ENCODE peak calls at places on chromosomes 5 and 9, in seven cellular contexts. E is epithelial cell of esophagus; B is RWPE1; Q is natural killer cell; T is CD4-positive, alpha-beta T cell; Y is neural crest cell; A is K562. F is an unnamed sample.

GRCh38 chr5:97004423-97005060 is 68.7 kb downstream of the LNPEP start:
- DNase-seq in E (no peak), T (no peak), A (no peak), B (no peak), Y (no peak), Q (no peak), F (no peak)

GRCh38 chr9:71079451-71079850 is 42.0 kb downstream of the TRPM3 start:
- DNase-seq in A (no peak), B (peak; percentile 6), Q (no peak), E (peak; percentile 27), Y (no peak), T (no peak), F (no peak)

GRCh38 chr5:178941361-178941760 is 363 bp downstream of the ZNF454 start:
- DNase-seq in Y (no peak), A (no peak), E (no peak), B (no peak), T (no peak), Q (no peak), F (no peak)

GRCh38 chr5:142512041-142512679 is 173.7 kb downstream of the FGF1 start:
- DNase-seq in T (no peak), B (no peak), A (no peak), E (no peak), Q (no peak), Y (no peak), F (no peak)

GRCh38 chr5:36230151-36230788 is 11.5 kb downstream of the NADK2 start:
- DNase-seq in Y (no peak), T (no peak), A (peak; percentile 40), B (no peak), Q (no peak), E (no peak), F (no peak)

GRCh38 chr5:79512692-79513518 is 1.0 kb downstream of the HOMER1 start:
- DNase-seq in E (peak; percentile 36), B (peak; percentile 34), T (no peak), Q (no peak), A (peak; percentile 48), Y (no peak), F (peak; percentile 14)

GRCh38 chr9:136881691-136882108 is 4.6 kb upstream of the TRAF2 start:
- DNase-seq in Q (peak; percentile 42), A (peak; percentile 72), T (no peak), Y (no peak), E (no peak), B (no peak), F (no peak)

GRCh38 chr5:69046375-69046957 is 47.3 kb upstream of the SLC30A5 start:
- DNase-seq in A (peak; percentile 83), Y (no peak), E (peak; percentile 33), Q (no peak), T (no peak), B (no peak), F (no peak)

GRCh38 chr5:55232194-55232984 is 1.0 kb downstream of the CCNO start:
- DNase-seq in A (peak; percentile 21), Y (peak; percentile 16), B (peak; percentile 81), T (no peak), E (peak; percentile 76), Q (no peak), F (peak; percentile 22)

GRCh38 chr5:126846344-126846743 is 69.4 kb downstream of the LMNB1 start:
- DNase-seq in A (no peak), Q (no peak), B (no peak), E (peak; percentile 11), T (no peak), Y (no peak), F (no peak)

GRCh38 chr5:137199201-137199600 is 299.9 kb downstream of the SPOCK1 start:
- DNase-seq in E (no peak), A (no peak), T (no peak), B (no peak), Y (no peak), Q (no peak), F (no peak)

GRCh38 chr9:7452378-7452777 is 347.2 kb downstream of the DMAC1 start:
- DNase-seq in Y (no peak), T (no peak), A (no peak), B (no peak), Q (no peak), E (peak; percentile 82), F (no peak)

GRCh38 chr5:134289509-134290113 is 63.7 kb upstream of the PPP2CA start:
- DNase-seq in E (peak; percentile 79), B (peak; percentile 88), Y (peak; percentile 44), Q (no peak), T (peak; percentile 23), A (peak; percentile 85), F (peak; percentile 55)

GRCh38 chr5:127518319-127518621 is 830 bp downstream of the PRRC1 start:
- DNase-seq in B (no peak), Y (no peak), T (no peak), A (no peak), E (peak; percentile 57), Q (no peak), F (no peak)

GRCh38 chr5:95530441-95530840 is 24.3 kb downstream of the SKIC3 start:
- DNase-seq in A (no peak), Q (no peak), B (peak; percentile 10), T (no peak), Y (no peak), E (peak; percentile 84), F (no peak)

GRCh38 chr5:76641514-76642120 is 18.4 kb upstream of the F2RL2 start:
- DNase-seq in T (peak; percentile 44), Y (peak; percentile 68), A (peak; percentile 81), B (peak; percentile 63), E (peak; percentile 81), Q (peak; percentile 35), F (peak; percentile 77)

DNA sequence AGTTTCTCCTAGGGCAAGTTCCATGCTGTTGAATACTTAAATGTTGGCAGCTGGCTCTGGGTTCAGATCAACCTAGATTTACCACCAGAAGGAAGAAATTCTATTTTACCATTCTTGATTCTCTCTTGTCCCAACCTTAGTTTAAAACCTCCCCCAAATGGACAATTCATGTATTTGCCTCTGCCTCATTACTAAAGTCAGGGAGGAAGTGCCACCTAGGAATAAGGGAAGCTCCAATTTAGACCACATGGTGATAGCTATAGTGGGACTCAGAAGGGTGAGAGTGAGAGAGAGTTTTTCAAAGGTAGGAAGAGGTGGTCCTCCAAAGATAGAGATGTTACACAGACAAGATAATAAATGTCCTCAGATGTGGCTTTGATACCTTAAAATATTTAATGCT is 53.4 kb upstream of the PAM start:
- DNase-seq in B (no peak), Y (no peak), T (no peak), A (no peak), Q (no peak), E (no peak), F (no peak)
- TF ChIP-seq CTCF in B (no peak), Y (no peak), T (no peak), A (no peak), Q (no peak), E (no peak), F (no peak)

GRCh38 chr5:8828596-8829321 is 717.1 kb downstream of the SEMA5A start:
- DNase-seq in Q (no peak), T (no peak), Y (no peak), E (no peak), B (no peak), A (no peak), F (no peak)

GRCh38 chr5:8826491-8826890 is 719.4 kb downstream of the SEMA5A start:
- DNase-seq in A (no peak), T (no peak), B (no peak), Q (no peak), E (peak; percentile 33), Y (no peak), F (no peak)

GRCh38 chr5:8829322-8830029 is 716.4 kb downstream of the SEMA5A start:
- DNase-seq in Y (no peak), Q (no peak), A (no peak), T (no peak), B (peak; percentile 95), E (peak; percentile 98), F (no peak)

GRCh38 chr5:8827701-8828100 is 718.2 kb downstream of the SEMA5A start:
- DNase-seq in T (no peak), E (no peak), Q (no peak), A (no peak), B (no peak), Y (no peak), F (no peak)

DNA sequence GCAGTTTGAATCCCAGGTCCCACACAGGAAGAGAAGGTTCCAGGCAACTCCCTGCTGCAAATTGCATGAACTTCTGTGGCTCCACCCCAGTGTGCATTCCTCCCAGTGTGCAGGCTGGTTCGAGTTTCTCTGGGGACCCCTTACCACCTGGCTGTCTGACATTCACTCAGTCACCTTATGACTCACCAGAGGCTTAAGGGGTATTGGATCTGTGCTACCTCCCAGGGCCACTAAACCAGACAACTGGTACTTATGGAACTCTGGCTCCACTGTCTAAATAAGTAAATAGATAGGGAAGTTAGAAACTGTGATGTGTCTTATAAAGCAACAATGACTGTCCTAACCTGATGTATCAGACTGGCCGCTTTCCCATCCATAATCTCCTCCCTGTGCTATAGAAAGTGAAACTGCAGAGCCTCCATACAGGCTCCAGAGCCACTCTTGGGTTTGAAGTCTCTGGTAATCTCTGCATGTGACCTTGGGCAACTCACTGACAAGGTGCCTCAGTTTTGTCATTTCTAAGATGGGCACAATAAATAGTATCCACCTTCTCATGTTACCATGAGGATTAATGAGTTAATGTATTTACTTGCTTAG is 720.6 kb downstream of the SEMA5A start:
- DNase-seq in E (no peak), A (no peak), B (no peak), Q (no peak), T (no peak), Y (no peak), F (no peak)
- TF ChIP-seq CTCF in E (no peak), A (no peak), B (no peak), Q (no peak), T (no peak), Y (no peak), F (no peak)

GRCh38 chr9:25936031-25936430 is 257.8 kb upstream of the TUSC1 start:
- DNase-seq in Q (no peak), T (no peak), B (no peak), E (no peak), A (no peak), Y (no peak), F (no peak)
- TF ChIP-seq CTCF in Q (no peak), T (no peak), B (no peak), E (no peak), A (no peak), Y (no peak), F (no peak)

GRCh38 chr5:169650701-169651331 is 13.7 kb downstream of the DOCK2 start:
- DNase-seq in Q (no peak), B (no peak), T (no peak), A (peak; percentile 66), E (peak; percentile 51), Y (no peak), F (no peak)

GRCh38 chr5:169646856-169647255 is 9.8 kb downstream of the DOCK2 start:
- DNase-seq in B (no peak), Y (no peak), A (no peak), Q (no peak), T (no peak), E (no peak), F (no peak)

GRCh38 chr5:169649486-169649885 is 12.4 kb downstream of the DOCK2 start:
- DNase-seq in B (no peak), Y (no peak), Q (no peak), E (no peak), A (no peak), T (no peak), F (no peak)

GRCh38 chr5:169647566-169647965 is 10.5 kb downstream of the DOCK2 start:
- DNase-seq in Q (no peak), A (no peak), Y (no peak), T (no peak), B (no peak), E (no peak), F (no peak)

DNA sequence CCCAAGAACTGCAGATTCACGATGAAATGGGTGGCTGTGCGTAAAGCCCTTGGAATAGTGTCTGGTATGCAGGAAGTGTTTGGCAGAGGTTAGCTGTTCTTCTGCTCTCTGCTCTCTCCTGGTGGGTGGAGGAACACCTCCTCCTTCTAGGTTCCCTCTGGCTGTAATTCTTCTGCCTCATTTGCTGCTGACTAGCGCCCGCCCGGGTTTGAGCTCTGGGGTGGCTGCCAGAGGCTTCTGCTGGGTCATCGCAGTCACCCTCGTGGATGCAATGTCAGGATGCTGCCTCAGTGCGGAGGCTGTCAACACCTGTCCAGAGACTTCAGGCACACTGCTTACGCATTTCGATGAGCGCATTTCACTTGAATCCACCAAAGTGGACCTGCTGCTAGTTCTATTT is 11.7 kb downstream of the DOCK2 start:
- DNase-seq in A (peak; percentile 11), T (no peak), Y (no peak), B (no peak), E (no peak), Q (no peak), F (no peak)
- TF ChIP-seq CTCF in A (no peak), T (no peak), Y (no peak), B (no peak), E (no peak), Q (no peak), F (no peak)

F was measured in endothelial cell.